ENCODE peak calls at places on chromosomes 4 and X, in six cellular contexts. One of them, this sample, is unnamed.
A peak's percentile ranks its signal among the peaks of the same experiment; 100 is the strongest.

GRCh38 chrX:119982145-119982544 is 38.6 kb upstream of the NKAP start:
- DNase-seq in endothelial cell of umbilical vein: no peak
- DNase-seq in A549: no peak
- DNase-seq in HepG2: no peak
- DNase-seq in GM12878: no peak
- DNase-seq in K562: no peak
- DNase-seq in this sample: no peak

GRCh38 chrX:143934542-143934941 is 50.7 kb downstream of the UBE2NL start:
- DNase-seq in K562: no peak
- DNase-seq in endothelial cell of umbilical vein: no peak
- DNase-seq in A549: no peak
- DNase-seq in GM12878: no peak
- DNase-seq in HepG2: no peak
- DNase-seq in this sample: no peak

GRCh38 chr4:182694551-182694950 is 222.6 kb downstream of the DCTD start:
- DNase-seq in HepG2: no peak
- DNase-seq in K562: no peak
- DNase-seq in GM12878: no peak
- DNase-seq in A549: no peak
- DNase-seq in endothelial cell of umbilical vein: no peak
- DNase-seq in this sample: no peak

GRCh38 chr4:151750156-151750555 is 10.7 kb downstream of the GATB start:
- DNase-seq in endothelial cell of umbilical vein: no peak
- DNase-seq in GM12878: no peak
- DNase-seq in HepG2: no peak
- DNase-seq in K562: no peak
- DNase-seq in A549: no peak
- DNase-seq in this sample: no peak

GRCh38 chr4:30370105-30370504 is 350.1 kb upstream of the PCDH7 start:
- DNase-seq in endothelial cell of umbilical vein: no peak
- DNase-seq in A549: no peak
- DNase-seq in GM12878: no peak
- DNase-seq in K562: no peak
- DNase-seq in HepG2: no peak
- DNase-seq in this sample: no peak

GRCh38 chr4:169583563-169583962 is 28.8 kb downstream of the NEK1 start:
- DNase-seq in GM12878: no peak
- DNase-seq in K562: no peak
- DNase-seq in A549: no peak
- DNase-seq in endothelial cell of umbilical vein: peak; percentile 10
- DNase-seq in HepG2: no peak
- DNase-seq in this sample: no peak

GRCh38 chr4:139556735-139557505 is 901 bp upstream of the SETD7 start:
- DNase-seq in endothelial cell of umbilical vein: peak; percentile 52
- DNase-seq in GM12878: no peak
- DNase-seq in A549: peak; percentile 35
- DNase-seq in K562: peak; percentile 12
- DNase-seq in HepG2: no peak
- DNase-seq in this sample: peak; percentile 79

GRCh38 chr4:16532240-16532990 is 306.1 kb upstream of the TAPT1 start:
- DNase-seq in GM12878: no peak
- DNase-seq in K562: no peak
- DNase-seq in A549: no peak
- DNase-seq in HepG2: no peak
- DNase-seq in endothelial cell of umbilical vein: peak; percentile 96
- DNase-seq in this sample: peak; percentile 13

GRCh38 chrX:107747596-107748161 is 27.9 kb downstream of the TSC22D3 start:
- DNase-seq in A549: no peak
- DNase-seq in GM12878: no peak
- DNase-seq in K562: no peak
- DNase-seq in endothelial cell of umbilical vein: no peak
- DNase-seq in HepG2: no peak
- DNase-seq in this sample: no peak

GRCh38 chr4:127975121-127975770 is 10.0 kb downstream of the ABHD18 start:
- DNase-seq in A549: peak; percentile 17
- DNase-seq in GM12878: no peak
- DNase-seq in HepG2: peak; percentile 4
- DNase-seq in K562: no peak
- DNase-seq in endothelial cell of umbilical vein: no peak
- DNase-seq in this sample: no peak

GRCh38 chr4:38740303-38740702 is 42.5 kb downstream of the TLR10 start:
- DNase-seq in A549: no peak
- DNase-seq in endothelial cell of umbilical vein: no peak
- DNase-seq in K562: no peak
- DNase-seq in HepG2: no peak
- DNase-seq in GM12878: no peak
- DNase-seq in this sample: no peak

GRCh38 chrX:19682712-19683331 is 167.5 kb upstream of the MAP3K15 start:
- DNase-seq in HepG2: no peak
- DNase-seq in endothelial cell of umbilical vein: no peak
- DNase-seq in GM12878: no peak
- DNase-seq in K562: no peak
- DNase-seq in A549: no peak
- DNase-seq in this sample: peak; percentile 23

GRCh38 chrX:131734621-131735020 is 190.7 kb downstream of the OR13H1 start:
- DNase-seq in GM12878: peak; percentile 93
- DNase-seq in HepG2: no peak
- DNase-seq in K562: no peak
- DNase-seq in endothelial cell of umbilical vein: no peak
- DNase-seq in A549: no peak
- DNase-seq in this sample: no peak

GRCh38 chr4:150140774-150141400 is 62.6 kb downstream of the DCLK2 start:
- DNase-seq in endothelial cell of umbilical vein: peak; percentile 80
- DNase-seq in HepG2: no peak
- DNase-seq in K562: no peak
- DNase-seq in GM12878: no peak
- DNase-seq in A549: no peak
- DNase-seq in this sample: no peak

GRCh38 chr4:181822005-181822375 is 421.2 kb upstream of the TENM3 start:
- DNase-seq in endothelial cell of umbilical vein: no peak
- DNase-seq in A549: no peak
- DNase-seq in HepG2: no peak
- DNase-seq in K562: no peak
- DNase-seq in GM12878: no peak
- DNase-seq in this sample: no peak

GRCh38 chr4:37588150-37588549 is 98.0 kb downstream of the RELL1 start:
- DNase-seq in K562: no peak
- DNase-seq in GM12878: no peak
- DNase-seq in HepG2: no peak
- DNase-seq in A549: no peak
- DNase-seq in endothelial cell of umbilical vein: no peak
- DNase-seq in this sample: no peak

GRCh38 chrX:12223650-12224049 is 85.4 kb downstream of the FRMPD4 start:
- DNase-seq in K562: no peak
- DNase-seq in endothelial cell of umbilical vein: no peak
- DNase-seq in HepG2: no peak
- DNase-seq in GM12878: no peak
- DNase-seq in A549: no peak
- DNase-seq in this sample: no peak

GRCh38 chr4:102843938-102844337 is 16.6 kb upstream of the UBE2D3 start:
- DNase-seq in A549: no peak
- DNase-seq in endothelial cell of umbilical vein: no peak
- DNase-seq in GM12878: no peak
- DNase-seq in HepG2: no peak
- DNase-seq in K562: no peak
- DNase-seq in this sample: no peak

GRCh38 chrX:1507511-1508463 is 29.2 kb downstream of the P2RY8 start:
- DNase-seq in GM12878: peak; percentile 95
- DNase-seq in K562: no peak
- DNase-seq in HepG2: no peak
- DNase-seq in endothelial cell of umbilical vein: no peak
- DNase-seq in A549: no peak
- DNase-seq in this sample: peak; percentile 72

GRCh38 chr4:86302242-86302641 is 57.6 kb downstream of the MAPK10 start:
- DNase-seq in K562: no peak
- DNase-seq in endothelial cell of umbilical vein: peak; percentile 85
- DNase-seq in HepG2: peak; percentile 3
- DNase-seq in A549: no peak
- DNase-seq in GM12878: no peak
- DNase-seq in this sample: no peak

GRCh38 chr4:9685692-9686091 is 95.7 kb upstream of the DRD5 start:
- DNase-seq in HepG2: no peak
- DNase-seq in K562: no peak
- DNase-seq in A549: no peak
- DNase-seq in GM12878: no peak
- DNase-seq in endothelial cell of umbilical vein: no peak
- DNase-seq in this sample: no peak

GRCh38 chr4:825969-826330 is at the start of gene CPLX1:
- DNase-seq in K562: peak; percentile 64
- DNase-seq in A549: no peak
- DNase-seq in GM12878: no peak
- DNase-seq in endothelial cell of umbilical vein: no peak
- DNase-seq in HepG2: no peak
- DNase-seq in this sample: no peak

GRCh38 chr4:25628441-25628840 is 27.2 kb upstream of the SLC34A2 start:
- DNase-seq in A549: no peak
- DNase-seq in GM12878: no peak
- DNase-seq in endothelial cell of umbilical vein: no peak
- DNase-seq in HepG2: no peak
- DNase-seq in K562: no peak
- DNase-seq in this sample: no peak

GRCh38 chr4:3492741-3493719 is 29.9 kb downstream of the DOK7 start:
- DNase-seq in endothelial cell of umbilical vein: no peak
- DNase-seq in A549: no peak
- DNase-seq in K562: no peak
- DNase-seq in GM12878: no peak
- DNase-seq in HepG2: no peak
- DNase-seq in this sample: no peak

GRCh38 chrX:118271770-118272169 is 74.1 kb upstream of the WDR44 start:
- DNase-seq in HepG2: no peak
- DNase-seq in endothelial cell of umbilical vein: peak; percentile 57
- DNase-seq in GM12878: no peak
- DNase-seq in A549: no peak
- DNase-seq in K562: peak; percentile 23
- DNase-seq in this sample: no peak

GRCh38 chrX:37959212-37960021 is 46.9 kb upstream of the SYTL5 start:
- DNase-seq in A549: no peak
- DNase-seq in HepG2: peak; percentile 95
- DNase-seq in K562: no peak
- DNase-seq in endothelial cell of umbilical vein: no peak
- DNase-seq in GM12878: no peak
- DNase-seq in this sample: no peak

GRCh38 chr4:62399242-62399641 is 1199.1 kb downstream of the ADGRL3 start:
- DNase-seq in A549: no peak
- DNase-seq in endothelial cell of umbilical vein: no peak
- DNase-seq in K562: no peak
- DNase-seq in GM12878: no peak
- DNase-seq in HepG2: no peak
- DNase-seq in this sample: peak; percentile 1

GRCh38 chr4:92121099-92121498 is 182.7 kb upstream of the GRID2 start:
- DNase-seq in HepG2: no peak
- DNase-seq in K562: no peak
- DNase-seq in GM12878: no peak
- DNase-seq in A549: no peak
- DNase-seq in endothelial cell of umbilical vein: no peak
- DNase-seq in this sample: no peak

GRCh38 chr4:121789470-121789869 is 11.7 kb upstream of the EXOSC9 start:
- DNase-seq in GM12878: no peak
- DNase-seq in A549: no peak
- DNase-seq in K562: no peak
- DNase-seq in endothelial cell of umbilical vein: no peak
- DNase-seq in HepG2: no peak
- DNase-seq in this sample: no peak

GRCh38 chrX:132463411-132463810 is 25.4 kb downstream of the MBNL3 start:
- DNase-seq in endothelial cell of umbilical vein: no peak
- DNase-seq in K562: peak; percentile 45
- DNase-seq in A549: no peak
- DNase-seq in HepG2: no peak
- DNase-seq in GM12878: no peak
- DNase-seq in this sample: peak; percentile 45

GRCh38 chr4:62225972-62226371 is 1025.8 kb downstream of the ADGRL3 start:
- DNase-seq in K562: no peak
- DNase-seq in endothelial cell of umbilical vein: no peak
- DNase-seq in A549: no peak
- DNase-seq in GM12878: no peak
- DNase-seq in HepG2: no peak
- DNase-seq in this sample: no peak

DNA sequence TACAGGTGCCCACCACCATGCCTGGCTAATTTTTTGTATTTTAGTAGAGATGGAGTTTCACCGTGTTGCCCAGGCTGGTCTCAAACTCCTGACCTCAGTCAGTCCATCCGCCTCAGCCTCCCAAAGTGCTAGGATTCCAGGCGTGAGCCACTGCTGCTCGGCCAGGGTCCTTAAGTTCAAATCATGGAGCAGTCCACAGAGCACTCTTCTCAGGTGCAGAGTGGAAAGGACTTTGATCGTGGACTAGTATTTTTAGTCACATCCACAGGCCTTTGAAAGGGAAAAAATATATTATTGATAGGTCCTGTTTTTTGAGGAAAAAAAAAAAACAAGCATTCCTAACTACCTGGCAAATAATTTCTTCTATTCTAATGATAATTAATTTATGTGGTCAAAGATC is 31.2 kb downstream of the GAB1 start:
- DNase-seq in HepG2: no peak
- DNase-seq in K562: no peak
- DNase-seq in endothelial cell of umbilical vein: no peak
- DNase-seq in A549: no peak
- DNase-seq in GM12878: no peak
- DNase-seq in this sample: no peak
- TF ChIP-seq POLR2A in HepG2: no peak
- TF ChIP-seq POLR2A in K562: no peak
- TF ChIP-seq POLR2A in endothelial cell of umbilical vein: no peak
- TF ChIP-seq POLR2A in A549: no peak
- TF ChIP-seq POLR2A in GM12878: no peak
- TF ChIP-seq POLR2A in this sample: no peak

GRCh38 chr4:186144596-186145569 is 40.4 kb downstream of the FAM149A start:
- DNase-seq in A549: peak; percentile 13
- DNase-seq in K562: peak; percentile 20
- DNase-seq in HepG2: no peak
- DNase-seq in endothelial cell of umbilical vein: peak; percentile 20
- DNase-seq in GM12878: no peak
- DNase-seq in this sample: no peak
- TF ChIP-seq MYC in A549: no peak
- TF ChIP-seq MYC in K562: no peak
- TF ChIP-seq MYC in HepG2: no peak
- TF ChIP-seq MYC in endothelial cell of umbilical vein: no peak
- TF ChIP-seq MYC in GM12878: no peak
- TF ChIP-seq MYC in this sample: no peak

GRCh38 chr4:6250984-6251295 is 18.7 kb upstream of the WFS1 start:
- DNase-seq in GM12878: no peak
- DNase-seq in A549: no peak
- DNase-seq in K562: no peak
- DNase-seq in endothelial cell of umbilical vein: no peak
- DNase-seq in HepG2: no peak
- DNase-seq in this sample: no peak
- TF ChIP-seq CTCF in GM12878: no peak
- TF ChIP-seq CTCF in A549: no peak
- TF ChIP-seq CTCF in K562: no peak
- TF ChIP-seq CTCF in endothelial cell of umbilical vein: no peak
- TF ChIP-seq CTCF in HepG2: no peak
- TF ChIP-seq CTCF in this sample: no peak

GRCh38 chrX:110359273-110359672 is 625 bp downstream of the RTL9 start:
- DNase-seq in GM12878: no peak
- DNase-seq in endothelial cell of umbilical vein: no peak
- DNase-seq in K562: no peak
- DNase-seq in A549: no peak
- DNase-seq in HepG2: no peak
- DNase-seq in this sample: no peak

GRCh38 chrX:110358548-110358947 is at the start of gene RTL9:
- DNase-seq in GM12878: no peak
- DNase-seq in K562: no peak
- DNase-seq in endothelial cell of umbilical vein: no peak
- DNase-seq in HepG2: no peak
- DNase-seq in A549: no peak
- DNase-seq in this sample: no peak

GRCh38 chrX:110363241-110363640 is 4.6 kb downstream of the RTL9 start:
- DNase-seq in A549: no peak
- DNase-seq in K562: peak; percentile 49
- DNase-seq in GM12878: no peak
- DNase-seq in HepG2: no peak
- DNase-seq in endothelial cell of umbilical vein: no peak
- DNase-seq in this sample: no peak
- TF ChIP-seq POLR2A in A549: no peak
- TF ChIP-seq POLR2A in K562: no peak
- TF ChIP-seq POLR2A in GM12878: no peak
- TF ChIP-seq POLR2A in HepG2: no peak
- TF ChIP-seq POLR2A in endothelial cell of umbilical vein: no peak
- TF ChIP-seq POLR2A in this sample: no peak